ENCODE peak calls at places on chromosomes 11 and 22, in nine cellular contexts. J is uterus; I is stimulated activated CD4-positive, alpha-beta T cell treated with anti-CD3 and anti-CD28 coated beads, Interleukin-4, amount 100 ng/mL, for 48 hours; Y is NCI-H1105; N is DMS79; U is anterior cingulate cortex; C is AML-193; S is CD4-positive, alpha-beta T cell; K is GM20000. D is an unnamed sample.
A peak's percentile ranks its signal among the peaks of the same experiment; 100 is the strongest.

GRCh38 chr11:118343981-118344521 is at the start of gene CD3G:
- DNase-seq in J (no peak), I (peak; percentile 64), Y (no peak), N (no peak), U (no peak), C (no peak), S (peak; percentile 72), K (no peak), D (peak; percentile 83)

GRCh38 chr11:44592125-44592643 is 26.7 kb downstream of the CD82 start:
- DNase-seq in J (no peak), I (no peak), Y (no peak), N (no peak), U (no peak), C (no peak), S (no peak), K (no peak), D (no peak)

GRCh38 chr11:46291441-46292143 is 14.1 kb downstream of the CREB3L1 start:
- DNase-seq in J (peak; percentile 63), I (no peak), Y (no peak), N (no peak), U (no peak), C (no peak), S (no peak), K (no peak), D (no peak)

GRCh38 chr22:32796865-32797573 is 4.5 kb upstream of the TIMP3 start:
- DNase-seq in J (peak; percentile 81), I (peak; percentile 31), Y (peak; percentile 28), N (no peak), U (peak; percentile 59), C (peak; percentile 33), S (peak; percentile 38), K (peak; percentile 81), D (peak; percentile 35)

GRCh38 chr11:70725786-70726185 is 327.5 kb downstream of the CTTN start:
- DNase-seq in J (no peak), I (no peak), Y (no peak), N (no peak), U (no peak), C (no peak), S (no peak), K (no peak), D (no peak)

GRCh38 chr11:1875093-1875785 is 16.5 kb downstream of the PRR33 start:
- DNase-seq in J (peak; percentile 16), I (no peak), Y (no peak), N (no peak), U (no peak), C (no peak), S (no peak), K (no peak), D (no peak)

GRCh38 chr22:23878219-23878618 is 16.0 kb upstream of the MIF start:
- DNase-seq in J (no peak), I (no peak), Y (no peak), N (no peak), U (peak; percentile 20), C (no peak), S (no peak), K (no peak), D (no peak)

GRCh38 chr11:36455658-36456111 is 54.4 kb downstream of the TRAF6 start:
- DNase-seq in J (peak; percentile 63), I (no peak), Y (no peak), N (peak; percentile 10), U (peak; percentile 61), C (peak; percentile 16), S (no peak), K (no peak), D (peak; percentile 34)

GRCh38 chr11:19344661-19345518 is 104.1 kb upstream of the E2F8 start:
- DNase-seq in J (no peak), I (no peak), Y (peak; percentile 79), N (peak; percentile 55), U (peak; percentile 60), C (no peak), S (no peak), K (peak; percentile 48), D (no peak)

GRCh38 chr11:125886997-125887372 is 483 bp upstream of the HYLS1 start:
- DNase-seq in J (peak; percentile 29), I (no peak), Y (no peak), N (peak; percentile 82), U (no peak), C (peak; percentile 43), S (peak; percentile 21), K (peak; percentile 38), D (peak; percentile 23)

GRCh38 chr11:8011981-8012444 is 24.9 kb downstream of the EIF3F start:
- DNase-seq in J (no peak), I (no peak), Y (no peak), N (peak; percentile 36), U (no peak), C (no peak), S (no peak), K (no peak), D (no peak)

GRCh38 chr11:47863189-47863892 is 15.2 kb upstream of the NUP160 start:
- DNase-seq in J (no peak), I (no peak), Y (no peak), N (no peak), U (no peak), C (no peak), S (no peak), K (no peak), D (no peak)